ENCODE peak calls at places on chromosomes 6 and 20, in four cellular contexts. One of them, this sample, is unnamed.
A peak's percentile ranks its signal among the peaks of the same experiment; 100 is the strongest.

GRCh38 chr6:169971171-169971861 is 219.9 kb downstream of the ERMARD start:
- DNase-seq in activated CD8-positive, alpha-beta T cell treated with anti-CD3 and anti-CD28 coated beads, Interleukin-2, amount 10 ng/mL, durations not matched to agents 7 days and 5 days: no peak
- DNase-seq in GM19239: no peak
- DNase-seq in left lung: no peak
- DNase-seq in this sample: no peak

GRCh38 chr6:99219788-99220187 is 129.7 kb downstream of the FAXC start:
- DNase-seq in activated CD8-positive, alpha-beta T cell treated with anti-CD3 and anti-CD28 coated beads, Interleukin-2, amount 10 ng/mL, durations not matched to agents 7 days and 5 days: no peak
- DNase-seq in GM19239: peak; percentile 4
- DNase-seq in left lung: no peak
- DNase-seq in this sample: peak; percentile 15

GRCh38 chr6:161365633-161366032 is 91.8 kb upstream of the AGPAT4 start:
- DNase-seq in activated CD8-positive, alpha-beta T cell treated with anti-CD3 and anti-CD28 coated beads, Interleukin-2, amount 10 ng/mL, durations not matched to agents 7 days and 5 days: no peak
- DNase-seq in GM19239: no peak
- DNase-seq in left lung: no peak
- DNase-seq in this sample: no peak

GRCh38 chr6:140684776-140685550 is 1310.5 kb upstream of the CITED2 start:
- DNase-seq in activated CD8-positive, alpha-beta T cell treated with anti-CD3 and anti-CD28 coated beads, Interleukin-2, amount 10 ng/mL, durations not matched to agents 7 days and 5 days: no peak
- DNase-seq in GM19239: no peak
- DNase-seq in left lung: no peak
- DNase-seq in this sample: no peak

GRCh38 chr6:75306074-75306473 is 21.5 kb upstream of the TMEM30A start:
- DNase-seq in activated CD8-positive, alpha-beta T cell treated with anti-CD3 and anti-CD28 coated beads, Interleukin-2, amount 10 ng/mL, durations not matched to agents 7 days and 5 days: no peak
- DNase-seq in GM19239: no peak
- DNase-seq in left lung: no peak
- DNase-seq in this sample: no peak

GRCh38 chr6:18147160-18147559 is 7.7 kb downstream of the TPMT start:
- DNase-seq in activated CD8-positive, alpha-beta T cell treated with anti-CD3 and anti-CD28 coated beads, Interleukin-2, amount 10 ng/mL, durations not matched to agents 7 days and 5 days: no peak
- DNase-seq in GM19239: no peak
- DNase-seq in left lung: no peak
- DNase-seq in this sample: peak; percentile 88

GRCh38 chr6:4676016-4676415 is 100.2 kb upstream of the CDYL start:
- DNase-seq in activated CD8-positive, alpha-beta T cell treated with anti-CD3 and anti-CD28 coated beads, Interleukin-2, amount 10 ng/mL, durations not matched to agents 7 days and 5 days: no peak
- DNase-seq in GM19239: no peak
- DNase-seq in left lung: no peak
- DNase-seq in this sample: no peak

GRCh38 chr6:135935951-135936601 is 84.6 kb downstream of the PDE7B start:
- DNase-seq in activated CD8-positive, alpha-beta T cell treated with anti-CD3 and anti-CD28 coated beads, Interleukin-2, amount 10 ng/mL, durations not matched to agents 7 days and 5 days: no peak
- DNase-seq in GM19239: no peak
- DNase-seq in left lung: no peak
- DNase-seq in this sample: peak; percentile 84

GRCh38 chr6:41639556-41640371 is 1.5 kb downstream of the MDFI start:
- DNase-seq in activated CD8-positive, alpha-beta T cell treated with anti-CD3 and anti-CD28 coated beads, Interleukin-2, amount 10 ng/mL, durations not matched to agents 7 days and 5 days: no peak
- DNase-seq in GM19239: no peak
- DNase-seq in left lung: no peak
- DNase-seq in this sample: no peak

GRCh38 chr6:122494665-122495272 is 23.2 kb upstream of the SERINC1 start:
- DNase-seq in activated CD8-positive, alpha-beta T cell treated with anti-CD3 and anti-CD28 coated beads, Interleukin-2, amount 10 ng/mL, durations not matched to agents 7 days and 5 days: no peak
- DNase-seq in GM19239: no peak
- DNase-seq in left lung: peak; percentile 36
- DNase-seq in this sample: no peak

GRCh38 chr20:13338999-13339411 is 117.9 kb downstream of the ISM1 start:
- DNase-seq in activated CD8-positive, alpha-beta T cell treated with anti-CD3 and anti-CD28 coated beads, Interleukin-2, amount 10 ng/mL, durations not matched to agents 7 days and 5 days: no peak
- DNase-seq in GM19239: no peak
- DNase-seq in left lung: no peak
- DNase-seq in this sample: no peak

GRCh38 chr6:46719099-46719498 is 16.1 kb downstream of the PLA2G7 start:
- DNase-seq in activated CD8-positive, alpha-beta T cell treated with anti-CD3 and anti-CD28 coated beads, Interleukin-2, amount 10 ng/mL, durations not matched to agents 7 days and 5 days: no peak
- DNase-seq in GM19239: no peak
- DNase-seq in left lung: no peak
- DNase-seq in this sample: peak; percentile 95

GRCh38 chr20:40654876-40655275 is 34.2 kb downstream of the MAFB start:
- DNase-seq in activated CD8-positive, alpha-beta T cell treated with anti-CD3 and anti-CD28 coated beads, Interleukin-2, amount 10 ng/mL, durations not matched to agents 7 days and 5 days: no peak
- DNase-seq in GM19239: no peak
- DNase-seq in left lung: no peak
- DNase-seq in this sample: no peak

GRCh38 chr6:100176321-100176950 is 182.4 kb upstream of the MCHR2 start:
- DNase-seq in activated CD8-positive, alpha-beta T cell treated with anti-CD3 and anti-CD28 coated beads, Interleukin-2, amount 10 ng/mL, durations not matched to agents 7 days and 5 days: no peak
- DNase-seq in GM19239: no peak
- DNase-seq in left lung: no peak
- DNase-seq in this sample: peak; percentile 73

GRCh38 chr20:25254986-25255680 is 7.2 kb downstream of the PYGB start:
- DNase-seq in activated CD8-positive, alpha-beta T cell treated with anti-CD3 and anti-CD28 coated beads, Interleukin-2, amount 10 ng/mL, durations not matched to agents 7 days and 5 days: no peak
- DNase-seq in GM19239: no peak
- DNase-seq in left lung: peak; percentile 76
- DNase-seq in this sample: no peak

GRCh38 chr6:52157301-52157930 is 28.8 kb upstream of the IL17A start:
- DNase-seq in activated CD8-positive, alpha-beta T cell treated with anti-CD3 and anti-CD28 coated beads, Interleukin-2, amount 10 ng/mL, durations not matched to agents 7 days and 5 days: no peak
- DNase-seq in GM19239: no peak
- DNase-seq in left lung: no peak
- DNase-seq in this sample: peak; percentile 87

GRCh38 chr6:102774326-102774725 is 1380.8 kb downstream of the GRIK2 start:
- DNase-seq in activated CD8-positive, alpha-beta T cell treated with anti-CD3 and anti-CD28 coated beads, Interleukin-2, amount 10 ng/mL, durations not matched to agents 7 days and 5 days: no peak
- DNase-seq in GM19239: no peak
- DNase-seq in left lung: no peak
- DNase-seq in this sample: peak; percentile 18

GRCh38 chr6:41638801-41639555 is 710 bp downstream of the MDFI start:
- DNase-seq in activated CD8-positive, alpha-beta T cell treated with anti-CD3 and anti-CD28 coated beads, Interleukin-2, amount 10 ng/mL, durations not matched to agents 7 days and 5 days: no peak
- DNase-seq in GM19239: no peak
- DNase-seq in left lung: peak; percentile 67
- DNase-seq in this sample: no peak

GRCh38 chr6:35471836-35472345 is 3.7 kb downstream of the RPL10A start:
- DNase-seq in activated CD8-positive, alpha-beta T cell treated with anti-CD3 and anti-CD28 coated beads, Interleukin-2, amount 10 ng/mL, durations not matched to agents 7 days and 5 days: no peak
- DNase-seq in GM19239: no peak
- DNase-seq in left lung: no peak
- DNase-seq in this sample: peak; percentile 18

GRCh38 chr6:43269273-43270007 is 26.2 kb downstream of the TTBK1 start:
- DNase-seq in activated CD8-positive, alpha-beta T cell treated with anti-CD3 and anti-CD28 coated beads, Interleukin-2, amount 10 ng/mL, durations not matched to agents 7 days and 5 days: peak; percentile 30
- DNase-seq in GM19239: no peak
- DNase-seq in left lung: no peak
- DNase-seq in this sample: peak; percentile 18

GRCh38 chr6:21109421-21110178 is 484.0 kb upstream of the SOX4 start:
- DNase-seq in activated CD8-positive, alpha-beta T cell treated with anti-CD3 and anti-CD28 coated beads, Interleukin-2, amount 10 ng/mL, durations not matched to agents 7 days and 5 days: no peak
- DNase-seq in GM19239: no peak
- DNase-seq in left lung: no peak
- DNase-seq in this sample: peak; percentile 81

GRCh38 chr6:34232901-34233300 is 3.8 kb upstream of the HMGA1 start:
- DNase-seq in activated CD8-positive, alpha-beta T cell treated with anti-CD3 and anti-CD28 coated beads, Interleukin-2, amount 10 ng/mL, durations not matched to agents 7 days and 5 days: no peak
- DNase-seq in GM19239: no peak
- DNase-seq in left lung: no peak
- DNase-seq in this sample: no peak

GRCh38 chr20:48661575-48662473 is 166.0 kb downstream of the PREX1 start:
- DNase-seq in activated CD8-positive, alpha-beta T cell treated with anti-CD3 and anti-CD28 coated beads, Interleukin-2, amount 10 ng/mL, durations not matched to agents 7 days and 5 days: no peak
- DNase-seq in GM19239: no peak
- DNase-seq in left lung: no peak
- DNase-seq in this sample: no peak

GRCh38 chr6:135114355-135115145 is 59.9 kb upstream of the HBS1L start:
- DNase-seq in activated CD8-positive, alpha-beta T cell treated with anti-CD3 and anti-CD28 coated beads, Interleukin-2, amount 10 ng/mL, durations not matched to agents 7 days and 5 days: peak; percentile 57
- DNase-seq in GM19239: no peak
- DNase-seq in left lung: no peak
- DNase-seq in this sample: no peak

GRCh38 chr6:158677906-158678305 is 28.1 kb downstream of the SYTL3 start:
- DNase-seq in activated CD8-positive, alpha-beta T cell treated with anti-CD3 and anti-CD28 coated beads, Interleukin-2, amount 10 ng/mL, durations not matched to agents 7 days and 5 days: no peak
- DNase-seq in GM19239: no peak
- DNase-seq in left lung: no peak
- DNase-seq in this sample: no peak

This sample was measured in ELR.